ENCODE peak calls at places on chromosome 5, in six cellular contexts. One of them, this sample, is unnamed.

GRCh38 chr5:93723005-93723404 is 18.4 kb downstream of the POU5F2 start:
- DNase-seq in A549: no peak
- DNase-seq in Calu3: peak
- DNase-seq in fibroblast of pulmonary artery: peak
- DNase-seq in GM13977: no peak
- DNase-seq in dorsolateral prefrontal cortex: no peak
- DNase-seq in this sample: no peak

GRCh38 chr5:4196744-4197646 is 601.4 kb downstream of the IRX1 start:
- DNase-seq in A549: no peak
- DNase-seq in Calu3: no peak
- DNase-seq in fibroblast of pulmonary artery: peak
- DNase-seq in GM13977: no peak
- DNase-seq in dorsolateral prefrontal cortex: no peak
- DNase-seq in this sample: no peak

GRCh38 chr5:137470111-137470920 is 28.8 kb downstream of the SPOCK1 start:
- DNase-seq in A549: peak
- DNase-seq in Calu3: no peak
- DNase-seq in fibroblast of pulmonary artery: peak
- DNase-seq in GM13977: no peak
- DNase-seq in dorsolateral prefrontal cortex: no peak
- DNase-seq in this sample: no peak

GRCh38 chr5:135467051-135467625 is 15.0 kb upstream of the TIFAB start:
- DNase-seq in A549: no peak
- DNase-seq in Calu3: no peak
- DNase-seq in fibroblast of pulmonary artery: no peak
- DNase-seq in GM13977: no peak
- DNase-seq in dorsolateral prefrontal cortex: no peak
- DNase-seq in this sample: no peak

GRCh38 chr5:115549154-115549553 is 4.6 kb upstream of the FEM1C start:
- DNase-seq in A549: peak
- DNase-seq in Calu3: peak
- DNase-seq in fibroblast of pulmonary artery: peak
- DNase-seq in GM13977: peak
- DNase-seq in dorsolateral prefrontal cortex: no peak
- DNase-seq in this sample: peak

GRCh38 chr5:101102506-101102905 is 199.4 kb upstream of the ST8SIA4 start:
- DNase-seq in A549: peak
- DNase-seq in Calu3: no peak
- DNase-seq in fibroblast of pulmonary artery: no peak
- DNase-seq in GM13977: no peak
- DNase-seq in dorsolateral prefrontal cortex: no peak
- DNase-seq in this sample: no peak

GRCh38 chr5:6525910-6526309 is 77.3 kb downstream of the UBE2QL1 start:
- DNase-seq in A549: peak
- DNase-seq in Calu3: peak
- DNase-seq in fibroblast of pulmonary artery: peak
- DNase-seq in GM13977: peak
- DNase-seq in dorsolateral prefrontal cortex: no peak
- DNase-seq in this sample: peak

GRCh38 chr5:135394095-135394494 is 4.9 kb downstream of the MACROH2A1 start:
- DNase-seq in A549: no peak
- DNase-seq in Calu3: no peak
- DNase-seq in fibroblast of pulmonary artery: no peak
- DNase-seq in GM13977: no peak
- DNase-seq in dorsolateral prefrontal cortex: no peak
- DNase-seq in this sample: no peak

GRCh38 chr5:38078161-38078560 is 180.2 kb upstream of the EGFLAM start:
- DNase-seq in A549: no peak
- DNase-seq in Calu3: no peak
- DNase-seq in fibroblast of pulmonary artery: no peak
- DNase-seq in GM13977: no peak
- DNase-seq in dorsolateral prefrontal cortex: no peak
- DNase-seq in this sample: no peak

GRCh38 chr5:155150012-155150411 is 136.5 kb downstream of the KIF4B start:
- DNase-seq in A549: no peak
- DNase-seq in Calu3: no peak
- DNase-seq in fibroblast of pulmonary artery: no peak
- DNase-seq in GM13977: no peak
- DNase-seq in dorsolateral prefrontal cortex: no peak
- DNase-seq in this sample: no peak

GRCh38 chr5:90307386-90308181 is 102.0 kb downstream of the CETN3 start:
- DNase-seq in A549: no peak
- DNase-seq in Calu3: no peak
- DNase-seq in fibroblast of pulmonary artery: peak
- DNase-seq in GM13977: no peak
- DNase-seq in dorsolateral prefrontal cortex: no peak
- DNase-seq in this sample: no peak

GRCh38 chr5:139745121-139745799 is 50.3 kb upstream of the PSD2 start:
- DNase-seq in A549: peak
- DNase-seq in Calu3: peak
- DNase-seq in fibroblast of pulmonary artery: peak
- DNase-seq in GM13977: no peak
- DNase-seq in dorsolateral prefrontal cortex: no peak
- DNase-seq in this sample: no peak

GRCh38 chr5:1445313-1445894 is at the start of gene SLC6A3:
- DNase-seq in A549: no peak
- DNase-seq in Calu3: no peak
- DNase-seq in fibroblast of pulmonary artery: peak
- DNase-seq in GM13977: no peak
- DNase-seq in dorsolateral prefrontal cortex: no peak
- DNase-seq in this sample: peak

DNA sequence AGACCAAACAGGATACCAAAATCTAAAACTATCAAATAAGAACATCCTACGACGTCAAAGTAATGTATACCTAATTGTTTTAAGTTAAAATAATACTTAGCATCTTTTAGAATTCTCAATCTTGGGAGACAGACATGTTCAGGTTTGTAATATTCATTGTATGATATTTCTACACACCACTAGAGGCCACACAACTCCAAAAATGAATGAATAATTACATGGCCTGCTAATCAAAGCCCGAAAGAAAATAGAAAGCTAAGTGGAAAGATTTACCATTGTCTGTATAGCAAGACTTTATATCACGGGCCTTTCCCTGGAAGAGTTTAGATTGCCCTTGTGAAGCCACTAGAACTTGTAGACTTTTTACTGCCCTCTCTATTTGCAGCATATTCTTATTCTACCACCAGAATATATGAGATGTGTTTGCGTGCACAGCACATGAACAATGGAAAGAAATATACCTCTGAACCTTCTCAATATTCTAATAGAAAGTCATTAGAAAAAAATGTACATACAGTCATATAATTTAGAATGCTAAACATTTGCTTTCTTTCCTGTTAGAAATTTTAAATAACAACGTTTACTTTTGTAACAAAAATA is 380.1 kb upstream of the NUDT12 start:
- DNase-seq in A549: no peak
- DNase-seq in Calu3: no peak
- DNase-seq in fibroblast of pulmonary artery: peak
- DNase-seq in GM13977: no peak
- DNase-seq in dorsolateral prefrontal cortex: no peak
- DNase-seq in this sample: no peak
- TF ChIP-seq CTCF in A549: no peak
- TF ChIP-seq CTCF in Calu3: no peak
- TF ChIP-seq CTCF in fibroblast of pulmonary artery: no peak
- TF ChIP-seq CTCF in GM13977: no peak
- TF ChIP-seq CTCF in dorsolateral prefrontal cortex: peak
- TF ChIP-seq CTCF in this sample: no peak

DNA sequence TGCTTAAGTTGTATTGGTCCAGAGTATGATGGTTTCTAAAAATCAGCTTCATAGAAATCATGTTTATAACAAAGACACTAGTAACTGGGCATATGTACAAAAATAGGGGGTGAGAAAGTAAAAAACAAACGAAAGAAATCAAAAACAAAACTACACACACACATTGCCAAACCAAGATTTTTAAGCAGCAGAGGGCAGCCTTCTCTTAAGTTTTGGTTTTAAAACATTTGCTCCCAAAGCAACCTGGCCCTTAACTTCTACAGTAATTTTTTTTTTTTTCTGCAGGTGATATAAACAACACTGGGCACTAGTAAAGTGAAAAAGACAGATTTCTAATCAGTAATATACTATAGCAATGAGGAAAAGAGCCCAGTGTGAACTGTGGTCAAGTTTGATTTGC is 13.5 kb upstream of the GAPT start:
- DNase-seq in A549: no peak
- DNase-seq in Calu3: no peak
- DNase-seq in fibroblast of pulmonary artery: peak
- DNase-seq in GM13977: no peak
- DNase-seq in dorsolateral prefrontal cortex: no peak
- DNase-seq in this sample: no peak
- TF ChIP-seq CTCF in A549: peak
- TF ChIP-seq CTCF in Calu3: no peak
- TF ChIP-seq CTCF in fibroblast of pulmonary artery: peak
- TF ChIP-seq CTCF in GM13977: peak
- TF ChIP-seq CTCF in dorsolateral prefrontal cortex: peak
- TF ChIP-seq CTCF in this sample: no peak

GRCh38 chr5:141478321-141478945 is 2.7 kb downstream of the PCDHGC3 start:
- DNase-seq in A549: no peak
- DNase-seq in Calu3: no peak
- DNase-seq in fibroblast of pulmonary artery: no peak
- DNase-seq in GM13977: no peak
- DNase-seq in dorsolateral prefrontal cortex: no peak
- DNase-seq in this sample: no peak
- TF ChIP-seq CTCF in A549: no peak
- TF ChIP-seq CTCF in Calu3: no peak
- TF ChIP-seq CTCF in fibroblast of pulmonary artery: peak
- TF ChIP-seq CTCF in GM13977: peak
- TF ChIP-seq CTCF in dorsolateral prefrontal cortex: no peak
- TF ChIP-seq CTCF in this sample: peak

GRCh38 chr5:148482697-148483462 is 99.1 kb downstream of the FBXO38 start:
- DNase-seq in A549: peak
- DNase-seq in Calu3: peak
- DNase-seq in fibroblast of pulmonary artery: peak
- DNase-seq in GM13977: peak
- DNase-seq in dorsolateral prefrontal cortex: no peak
- DNase-seq in this sample: peak
- TF ChIP-seq CTCF in A549: peak
- TF ChIP-seq CTCF in Calu3: peak
- TF ChIP-seq CTCF in fibroblast of pulmonary artery: peak
- TF ChIP-seq CTCF in GM13977: peak
- TF ChIP-seq CTCF in dorsolateral prefrontal cortex: peak
- TF ChIP-seq CTCF in this sample: peak

DNA sequence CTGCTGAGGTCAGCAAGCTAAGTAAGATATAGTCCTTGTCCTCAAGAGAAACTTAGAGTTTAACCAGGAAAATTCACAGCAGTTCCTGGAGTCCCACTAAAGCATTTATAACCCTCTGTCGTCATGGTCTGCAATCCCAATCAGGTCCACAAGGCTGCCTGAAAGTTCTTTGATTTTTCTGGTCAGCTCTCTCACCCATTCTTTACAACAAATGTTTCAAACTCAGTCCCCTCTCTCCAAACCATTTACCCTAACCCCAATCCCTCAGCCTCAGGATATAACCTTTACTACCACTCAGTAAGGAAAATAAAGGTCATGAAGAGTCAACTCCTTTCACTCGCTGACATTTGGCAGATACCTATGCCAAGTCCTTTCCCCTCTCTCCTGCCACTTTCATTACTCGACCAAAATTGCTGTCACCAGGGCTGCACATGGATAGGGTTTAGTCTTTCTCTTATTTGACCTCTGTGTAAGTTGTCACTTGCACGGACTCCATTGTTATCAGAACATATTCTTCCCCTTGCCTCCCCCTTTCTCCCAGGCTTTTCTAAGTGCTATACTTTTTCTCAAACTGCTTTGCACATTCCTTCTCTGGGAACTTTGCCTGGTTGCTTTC is 936.6 kb downstream of the NR2F1-AS1 start:
- DNase-seq in A549: peak
- DNase-seq in Calu3: no peak
- DNase-seq in fibroblast of pulmonary artery: peak
- DNase-seq in GM13977: no peak
- DNase-seq in dorsolateral prefrontal cortex: no peak
- DNase-seq in this sample: no peak
- TF ChIP-seq CTCF in A549: no peak
- TF ChIP-seq CTCF in Calu3: no peak
- TF ChIP-seq CTCF in fibroblast of pulmonary artery: peak
- TF ChIP-seq CTCF in GM13977: no peak
- TF ChIP-seq CTCF in dorsolateral prefrontal cortex: no peak
- TF ChIP-seq CTCF in this sample: no peak

GRCh38 chr5:123120197-123120596 is 31.2 kb downstream of the PRDM6 start:
- DNase-seq in A549: peak
- DNase-seq in Calu3: no peak
- DNase-seq in fibroblast of pulmonary artery: no peak
- DNase-seq in GM13977: no peak
- DNase-seq in dorsolateral prefrontal cortex: no peak
- DNase-seq in this sample: no peak

GRCh38 chr5:123122273-123122672 is 33.2 kb downstream of the PRDM6 start:
- DNase-seq in A549: no peak
- DNase-seq in Calu3: no peak
- DNase-seq in fibroblast of pulmonary artery: no peak
- DNase-seq in GM13977: no peak
- DNase-seq in dorsolateral prefrontal cortex: no peak
- DNase-seq in this sample: no peak

GRCh38 chr5:123117989-123118388 is 28.9 kb downstream of the PRDM6 start:
- DNase-seq in A549: no peak
- DNase-seq in Calu3: no peak
- DNase-seq in fibroblast of pulmonary artery: no peak
- DNase-seq in GM13977: no peak
- DNase-seq in dorsolateral prefrontal cortex: no peak
- DNase-seq in this sample: no peak

GRCh38 chr5:123116757-123117156 is 27.7 kb downstream of the PRDM6 start:
- DNase-seq in A549: no peak
- DNase-seq in Calu3: no peak
- DNase-seq in fibroblast of pulmonary artery: no peak
- DNase-seq in GM13977: no peak
- DNase-seq in dorsolateral prefrontal cortex: no peak
- DNase-seq in this sample: no peak

DNA sequence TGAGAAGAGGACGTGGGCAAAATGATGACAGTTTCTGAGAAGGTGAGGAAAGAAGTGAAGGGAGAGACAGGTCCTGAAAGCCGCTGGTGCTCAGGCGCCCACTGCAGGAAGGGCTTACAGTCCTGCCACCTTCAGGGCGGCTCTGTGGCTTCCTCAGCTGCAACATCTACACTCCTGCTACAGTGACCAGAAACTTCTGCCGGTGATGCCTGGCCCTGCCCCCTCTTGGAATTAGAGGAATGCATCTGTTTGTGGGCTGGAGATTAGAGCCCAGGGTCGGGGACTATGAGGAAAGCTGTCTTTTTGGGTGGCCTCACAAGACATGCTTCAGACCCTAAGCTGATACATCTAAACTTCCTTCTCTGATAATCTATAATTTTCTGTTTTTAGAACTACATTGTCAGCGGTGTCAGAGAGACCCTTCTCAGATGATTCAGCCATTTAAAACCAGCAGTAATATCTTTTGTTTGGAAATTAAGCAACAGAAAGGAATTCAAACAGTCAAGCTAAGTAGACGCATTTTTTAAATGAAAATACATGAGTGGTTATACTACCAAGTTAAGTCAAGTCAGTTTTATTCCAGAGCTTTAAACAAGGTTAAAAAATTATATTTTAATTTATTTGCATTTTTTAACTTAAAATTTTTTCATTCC is 30.4 kb downstream of the PRDM6 start:
- DNase-seq in A549: peak
- DNase-seq in Calu3: peak
- DNase-seq in fibroblast of pulmonary artery: peak
- DNase-seq in GM13977: no peak
- DNase-seq in dorsolateral prefrontal cortex: no peak
- DNase-seq in this sample: no peak
- TF ChIP-seq CTCF in A549: peak
- TF ChIP-seq CTCF in Calu3: no peak
- TF ChIP-seq CTCF in fibroblast of pulmonary artery: no peak
- TF ChIP-seq CTCF in GM13977: no peak
- TF ChIP-seq CTCF in dorsolateral prefrontal cortex: no peak
- TF ChIP-seq CTCF in this sample: no peak

GRCh38 chr5:13976867-13977479 is 32.5 kb upstream of the DNAH5 start:
- DNase-seq in A549: peak
- DNase-seq in Calu3: peak
- DNase-seq in fibroblast of pulmonary artery: peak
- DNase-seq in GM13977: no peak
- DNase-seq in dorsolateral prefrontal cortex: no peak
- DNase-seq in this sample: no peak
- TF ChIP-seq CTCF in A549: peak
- TF ChIP-seq CTCF in Calu3: peak
- TF ChIP-seq CTCF in fibroblast of pulmonary artery: peak
- TF ChIP-seq CTCF in GM13977: peak
- TF ChIP-seq CTCF in dorsolateral prefrontal cortex: no peak
- TF ChIP-seq CTCF in this sample: no peak